ENCODE peak calls at places on chromosome 7, in nine cellular contexts. One of them, this sample, is unnamed.

GRCh38 chr7:2560175-2560695 is 1.5 kb downstream of the IQCE start:
- DNase-seq in PC-3: peak
- DNase-seq in GM12865: no peak
- DNase-seq in PC-9: no peak
- DNase-seq in choroid plexus epithelial cell: no peak
- DNase-seq in AG04449: no peak
- DNase-seq in AG09309: no peak
- DNase-seq in heart right ventricle: no peak
- DNase-seq in hepatocyte: no peak
- DNase-seq in this sample: no peak

GRCh38 chr7:9600974-9601373 is 1167.6 kb downstream of the NXPH1 start:
- DNase-seq in PC-3: peak
- DNase-seq in GM12865: no peak
- DNase-seq in PC-9: no peak
- DNase-seq in choroid plexus epithelial cell: no peak
- DNase-seq in AG04449: no peak
- DNase-seq in AG09309: no peak
- DNase-seq in heart right ventricle: no peak
- DNase-seq in hepatocyte: no peak
- DNase-seq in this sample: no peak

GRCh38 chr7:52486267-52486666 is 549.2 kb upstream of the POM121L12 start:
- DNase-seq in PC-3: no peak
- DNase-seq in GM12865: no peak
- DNase-seq in PC-9: no peak
- DNase-seq in choroid plexus epithelial cell: no peak
- DNase-seq in AG04449: no peak
- DNase-seq in AG09309: no peak
- DNase-seq in heart right ventricle: no peak
- DNase-seq in hepatocyte: no peak
- DNase-seq in this sample: no peak

GRCh38 chr7:141072548-141073172 is 1.2 kb upstream of the TMEM178B start:
- DNase-seq in PC-3: peak
- DNase-seq in GM12865: peak
- DNase-seq in PC-9: no peak
- DNase-seq in choroid plexus epithelial cell: peak
- DNase-seq in AG04449: no peak
- DNase-seq in AG09309: peak
- DNase-seq in heart right ventricle: peak
- DNase-seq in hepatocyte: peak
- DNase-seq in this sample: peak

GRCh38 chr7:69403169-69403568 is 195.1 kb upstream of the AUTS2 start:
- DNase-seq in PC-3: no peak
- DNase-seq in GM12865: peak
- DNase-seq in PC-9: no peak
- DNase-seq in choroid plexus epithelial cell: no peak
- DNase-seq in AG04449: no peak
- DNase-seq in AG09309: no peak
- DNase-seq in heart right ventricle: no peak
- DNase-seq in hepatocyte: no peak
- DNase-seq in this sample: no peak

GRCh38 chr7:40655426-40655825 is 520.6 kb downstream of the SUGCT start:
- DNase-seq in PC-3: no peak
- DNase-seq in GM12865: no peak
- DNase-seq in PC-9: no peak
- DNase-seq in choroid plexus epithelial cell: no peak
- DNase-seq in AG04449: no peak
- DNase-seq in AG09309: no peak
- DNase-seq in heart right ventricle: no peak
- DNase-seq in hepatocyte: no peak
- DNase-seq in this sample: no peak

GRCh38 chr7:39054731-39055130 is 77.0 kb downstream of the POU6F2 start:
- DNase-seq in PC-3: no peak
- DNase-seq in GM12865: no peak
- DNase-seq in PC-9: no peak
- DNase-seq in choroid plexus epithelial cell: no peak
- DNase-seq in AG04449: no peak
- DNase-seq in AG09309: no peak
- DNase-seq in heart right ventricle: no peak
- DNase-seq in hepatocyte: no peak
- DNase-seq in this sample: no peak

GRCh38 chr7:155422151-155422550 is 35.8 kb upstream of the EN2 start:
- DNase-seq in PC-3: no peak
- DNase-seq in GM12865: no peak
- DNase-seq in PC-9: no peak
- DNase-seq in choroid plexus epithelial cell: no peak
- DNase-seq in AG04449: no peak
- DNase-seq in AG09309: no peak
- DNase-seq in heart right ventricle: no peak
- DNase-seq in hepatocyte: no peak
- DNase-seq in this sample: no peak

GRCh38 chr7:55550010-55550409 is 22.3 kb downstream of the VOPP1 start:
- DNase-seq in PC-3: peak
- DNase-seq in GM12865: peak
- DNase-seq in PC-9: peak
- DNase-seq in choroid plexus epithelial cell: no peak
- DNase-seq in AG04449: no peak
- DNase-seq in AG09309: no peak
- DNase-seq in heart right ventricle: no peak
- DNase-seq in hepatocyte: no peak
- DNase-seq in this sample: no peak

GRCh38 chr7:12323415-12323814 is 80.2 kb downstream of the VWDE start:
- DNase-seq in PC-3: no peak
- DNase-seq in GM12865: peak
- DNase-seq in PC-9: no peak
- DNase-seq in choroid plexus epithelial cell: no peak
- DNase-seq in AG04449: no peak
- DNase-seq in AG09309: no peak
- DNase-seq in heart right ventricle: no peak
- DNase-seq in hepatocyte: no peak
- DNase-seq in this sample: no peak

GRCh38 chr7:141441837-141442627 is 109.2 kb upstream of the AGK start:
- DNase-seq in PC-3: peak
- DNase-seq in GM12865: no peak
- DNase-seq in PC-9: no peak
- DNase-seq in choroid plexus epithelial cell: no peak
- DNase-seq in AG04449: no peak
- DNase-seq in AG09309: no peak
- DNase-seq in heart right ventricle: no peak
- DNase-seq in hepatocyte: no peak
- DNase-seq in this sample: no peak

GRCh38 chr7:124106575-124106974 is 73.7 kb upstream of the TMEM229A start:
- DNase-seq in PC-3: no peak
- DNase-seq in GM12865: no peak
- DNase-seq in PC-9: no peak
- DNase-seq in choroid plexus epithelial cell: no peak
- DNase-seq in AG04449: no peak
- DNase-seq in AG09309: no peak
- DNase-seq in heart right ventricle: no peak
- DNase-seq in hepatocyte: no peak
- DNase-seq in this sample: no peak

GRCh38 chr7:70770154-70770553 is 361.8 kb upstream of the GALNT17 start:
- DNase-seq in PC-3: no peak
- DNase-seq in GM12865: no peak
- DNase-seq in PC-9: no peak
- DNase-seq in choroid plexus epithelial cell: no peak
- DNase-seq in AG04449: no peak
- DNase-seq in AG09309: no peak
- DNase-seq in heart right ventricle: no peak
- DNase-seq in hepatocyte: no peak
- DNase-seq in this sample: no peak
- TF ChIP-seq CTCF in PC-3: no peak
- TF ChIP-seq CTCF in GM12865: no peak
- TF ChIP-seq CTCF in PC-9: no peak
- TF ChIP-seq CTCF in choroid plexus epithelial cell: no peak
- TF ChIP-seq CTCF in AG04449: no peak
- TF ChIP-seq CTCF in AG09309: no peak
- TF ChIP-seq CTCF in heart right ventricle: no peak
- TF ChIP-seq CTCF in hepatocyte: no peak
- TF ChIP-seq CTCF in this sample: no peak

GRCh38 chr7:48140001-48140681 is 31.1 kb upstream of the ABCA13 start:
- DNase-seq in PC-3: peak
- DNase-seq in GM12865: no peak
- DNase-seq in PC-9: peak
- DNase-seq in choroid plexus epithelial cell: peak
- DNase-seq in AG04449: no peak
- DNase-seq in AG09309: peak
- DNase-seq in heart right ventricle: no peak
- DNase-seq in hepatocyte: peak
- DNase-seq in this sample: peak

GRCh38 chr7:48141551-48141950 is 29.7 kb upstream of the ABCA13 start:
- DNase-seq in PC-3: no peak
- DNase-seq in GM12865: no peak
- DNase-seq in PC-9: no peak
- DNase-seq in choroid plexus epithelial cell: no peak
- DNase-seq in AG04449: no peak
- DNase-seq in AG09309: no peak
- DNase-seq in heart right ventricle: no peak
- DNase-seq in hepatocyte: no peak
- DNase-seq in this sample: no peak

GRCh38 chr7:48144291-48144768 is 26.9 kb upstream of the ABCA13 start:
- DNase-seq in PC-3: peak
- DNase-seq in GM12865: no peak
- DNase-seq in PC-9: peak
- DNase-seq in choroid plexus epithelial cell: peak
- DNase-seq in AG04449: no peak
- DNase-seq in AG09309: no peak
- DNase-seq in heart right ventricle: no peak
- DNase-seq in hepatocyte: peak
- DNase-seq in this sample: no peak

GRCh38 chr7:48139461-48139860 is 31.8 kb upstream of the ABCA13 start:
- DNase-seq in PC-3: peak
- DNase-seq in GM12865: no peak
- DNase-seq in PC-9: no peak
- DNase-seq in choroid plexus epithelial cell: peak
- DNase-seq in AG04449: no peak
- DNase-seq in AG09309: no peak
- DNase-seq in heart right ventricle: no peak
- DNase-seq in hepatocyte: peak
- DNase-seq in this sample: no peak
- TF ChIP-seq CTCF in PC-3: peak
- TF ChIP-seq CTCF in GM12865: no peak
- TF ChIP-seq CTCF in PC-9: peak
- TF ChIP-seq CTCF in choroid plexus epithelial cell: peak
- TF ChIP-seq CTCF in AG04449: peak
- TF ChIP-seq CTCF in AG09309: peak
- TF ChIP-seq CTCF in heart right ventricle: peak
- TF ChIP-seq CTCF in hepatocyte: peak
- TF ChIP-seq CTCF in this sample: peak

DNA sequence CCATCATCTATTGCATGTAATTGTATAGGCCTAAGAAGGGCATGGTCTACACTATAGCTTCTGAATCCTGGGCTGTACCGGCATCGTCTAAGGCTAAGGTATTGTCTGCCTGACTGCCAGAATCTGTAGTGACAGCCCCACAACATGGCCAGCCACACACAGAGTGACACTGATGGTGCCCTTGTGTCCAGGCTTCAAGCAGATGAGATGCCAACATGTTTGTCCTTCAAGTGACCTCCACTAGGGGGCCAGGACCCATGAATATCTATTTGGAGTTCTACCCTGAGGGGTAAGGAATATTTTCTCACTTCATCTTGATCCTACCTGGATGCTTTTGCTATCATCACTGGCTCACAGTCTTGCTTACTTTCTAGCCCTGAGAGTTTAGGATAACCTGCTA is 1.5 kb downstream of the CYP3A7 start:
- DNase-seq in PC-3: no peak
- DNase-seq in GM12865: peak
- DNase-seq in PC-9: no peak
- DNase-seq in choroid plexus epithelial cell: peak
- DNase-seq in AG04449: no peak
- DNase-seq in AG09309: no peak
- DNase-seq in heart right ventricle: no peak
- DNase-seq in hepatocyte: no peak
- DNase-seq in this sample: no peak
- TF ChIP-seq CTCF in PC-3: peak
- TF ChIP-seq CTCF in GM12865: peak
- TF ChIP-seq CTCF in PC-9: peak
- TF ChIP-seq CTCF in choroid plexus epithelial cell: peak
- TF ChIP-seq CTCF in AG04449: peak
- TF ChIP-seq CTCF in AG09309: peak
- TF ChIP-seq CTCF in heart right ventricle: no peak
- TF ChIP-seq CTCF in hepatocyte: peak
- TF ChIP-seq CTCF in this sample: peak

GRCh38 chr7:135514856-135515255 is 5.0 kb upstream of the CNOT4 start:
- DNase-seq in PC-3: no peak
- DNase-seq in GM12865: no peak
- DNase-seq in PC-9: no peak
- DNase-seq in choroid plexus epithelial cell: no peak
- DNase-seq in AG04449: no peak
- DNase-seq in AG09309: no peak
- DNase-seq in heart right ventricle: no peak
- DNase-seq in hepatocyte: no peak
- DNase-seq in this sample: no peak

GRCh38 chr7:135509589-135509838 is 388 bp downstream of the CNOT4 start:
- DNase-seq in PC-3: no peak
- DNase-seq in GM12865: no peak
- DNase-seq in PC-9: no peak
- DNase-seq in choroid plexus epithelial cell: no peak
- DNase-seq in AG04449: no peak
- DNase-seq in AG09309: no peak
- DNase-seq in heart right ventricle: no peak
- DNase-seq in hepatocyte: no peak
- DNase-seq in this sample: no peak

GRCh38 chr7:135509839-135510602 is at the start of gene CNOT4:
- DNase-seq in PC-3: peak
- DNase-seq in GM12865: peak
- DNase-seq in PC-9: peak
- DNase-seq in choroid plexus epithelial cell: peak
- DNase-seq in AG04449: peak
- DNase-seq in AG09309: peak
- DNase-seq in heart right ventricle: peak
- DNase-seq in hepatocyte: peak
- DNase-seq in this sample: peak

GRCh38 chr7:135510603-135511183 is 791 bp upstream of the CNOT4 start:
- DNase-seq in PC-3: peak
- DNase-seq in GM12865: peak
- DNase-seq in PC-9: no peak
- DNase-seq in choroid plexus epithelial cell: peak
- DNase-seq in AG04449: no peak
- DNase-seq in AG09309: no peak
- DNase-seq in heart right ventricle: no peak
- DNase-seq in hepatocyte: peak
- DNase-seq in this sample: no peak

DNA sequence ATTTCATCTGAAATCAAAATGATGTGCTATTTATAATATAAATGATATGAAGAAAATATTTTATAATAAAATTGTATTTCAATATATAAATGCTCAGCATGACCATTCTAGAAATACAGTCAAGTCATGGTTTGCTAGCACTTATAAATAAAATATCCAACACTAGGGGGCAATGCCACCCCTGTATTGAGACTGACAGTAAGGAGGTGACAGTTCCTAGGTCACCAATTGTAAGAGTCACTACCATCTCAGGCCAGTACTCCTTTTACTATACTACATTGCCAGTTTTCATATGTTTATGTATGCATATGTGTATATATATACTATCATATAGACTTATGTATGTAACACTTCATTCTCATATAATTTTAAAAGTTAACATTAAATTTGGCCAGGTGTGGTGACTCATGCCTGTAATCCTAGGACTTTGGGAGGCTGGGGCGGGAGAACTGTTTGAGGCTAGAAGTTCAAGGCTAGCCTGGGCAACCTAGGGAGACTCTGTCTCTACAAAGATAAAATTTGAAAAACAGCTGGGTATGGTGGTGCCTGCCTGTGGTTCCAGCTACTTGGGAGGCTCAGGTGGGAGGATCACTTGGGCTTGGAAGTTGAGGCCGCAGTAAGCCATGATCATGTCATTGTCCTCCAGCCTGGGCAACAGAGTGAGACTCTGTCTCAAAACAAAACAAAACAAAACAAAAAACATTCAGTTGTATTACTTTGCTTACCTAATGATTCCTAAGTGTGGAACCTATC is 2.4 kb upstream of the CNOT4 start:
- DNase-seq in PC-3: peak
- DNase-seq in GM12865: peak
- DNase-seq in PC-9: peak
- DNase-seq in choroid plexus epithelial cell: peak
- DNase-seq in AG04449: no peak
- DNase-seq in AG09309: no peak
- DNase-seq in heart right ventricle: no peak
- DNase-seq in hepatocyte: peak
- DNase-seq in this sample: no peak
- TF ChIP-seq CTCF in PC-3: peak
- TF ChIP-seq CTCF in GM12865: peak
- TF ChIP-seq CTCF in PC-9: peak
- TF ChIP-seq CTCF in choroid plexus epithelial cell: peak
- TF ChIP-seq CTCF in AG04449: peak
- TF ChIP-seq CTCF in AG09309: peak
- TF ChIP-seq CTCF in heart right ventricle: peak
- TF ChIP-seq CTCF in hepatocyte: peak
- TF ChIP-seq CTCF in this sample: peak

This sample was measured in AG09319.